ENCODE peak calls at places on chromosomes 1 and 21, in nine cellular contexts. R, P, D, O, Q, C, N, U and W are unnamed samples.

GRCh38 chr1:68979891-68980290 is 483.0 kb upstream of the DEPDC1 start:
- DNase-seq in C (no peak), Q (no peak), P (no peak), U (no peak), D (no peak), N (no peak), R (no peak), O (no peak), W (no peak)

GRCh38 chr21:45438391-45439145 is 33.6 kb downstream of the COL18A1 start:
- DNase-seq in R (no peak), P (no peak), D (no peak), N (no peak), Q (no peak), U (no peak), C (no peak), O (no peak), W (no peak)

GRCh38 chr1:77605246-77606026 is 77.0 kb downstream of the ZZZ3 start:
- DNase-seq in U (no peak), C (peak; percentile 60), D (peak; percentile 52), Q (peak; percentile 38), N (peak; percentile 62), R (no peak), O (no peak), P (peak; percentile 68), W (peak; percentile 95)

GRCh38 chr1:220784751-220785150 is 2.0 kb upstream of the MTARC1 start:
- DNase-seq in D (no peak), O (no peak), Q (no peak), R (no peak), P (no peak), C (no peak), N (no peak), U (no peak), W (no peak)

GRCh38 chr1:197695961-197696360 is 79.3 kb downstream of the DENND1B start:
- DNase-seq in P (no peak), O (no peak), D (no peak), U (no peak), C (no peak), N (no peak), R (no peak), Q (peak; percentile 57), W (peak; percentile 49)

GRCh38 chr1:4700801-4701200 is 46.4 kb downstream of the AJAP1 start:
- DNase-seq in Q (no peak), N (no peak), R (no peak), U (no peak), P (no peak), O (no peak), D (peak; percentile 96), C (no peak), W (no peak)

GRCh38 chr1:245091818-245092637 is 62.8 kb upstream of the KIF26B start:
- DNase-seq in N (no peak), P (peak; percentile 14), R (no peak), U (no peak), D (no peak), Q (peak; percentile 99), C (peak; percentile 48), O (no peak), W (peak; percentile 99)

GRCh38 chr1:239221656-239222055 is 164.7 kb upstream of the CHRM3 start:
- DNase-seq in U (no peak), N (no peak), C (no peak), D (no peak), R (no peak), P (no peak), O (no peak), Q (no peak), W (no peak)

GRCh38 chr1:101526813-101527212 is 290.0 kb downstream of the S1PR1 start:
- DNase-seq in C (no peak), O (no peak), R (no peak), P (no peak), N (no peak), Q (no peak), U (no peak), D (no peak), W (no peak)

GRCh38 chr1:245310605-245311531 is 156.1 kb downstream of the KIF26B start:
- DNase-seq in P (no peak), D (no peak), N (no peak), C (no peak), Q (no peak), R (peak; percentile 28), U (no peak), O (no peak), W (peak; percentile 57)

GRCh38 chr21:27807596-27807995 is 840.7 kb upstream of the ADAMTS5 start:
- DNase-seq in Q (peak; percentile 47), U (no peak), P (no peak), D (no peak), N (no peak), O (no peak), R (no peak), C (no peak), W (peak; percentile 24)

GRCh38 chr1:64864018-64864945 is 102.1 kb downstream of the JAK1 start:
- DNase-seq in N (peak; percentile 65), Q (no peak), R (no peak), U (no peak), C (peak; percentile 67), D (no peak), P (peak; percentile 63), O (peak; percentile 40), W (peak; percentile 47)

GRCh38 chr1:24201941-24202440 is 14.9 kb upstream of the IFNLR1 start:
- DNase-seq in O (peak; percentile 37), R (peak; percentile 89), C (peak; percentile 79), P (peak; percentile 60), N (peak; percentile 62), D (peak; percentile 77), U (peak; percentile 97), Q (peak; percentile 86), W (peak; percentile 92)

DNA sequence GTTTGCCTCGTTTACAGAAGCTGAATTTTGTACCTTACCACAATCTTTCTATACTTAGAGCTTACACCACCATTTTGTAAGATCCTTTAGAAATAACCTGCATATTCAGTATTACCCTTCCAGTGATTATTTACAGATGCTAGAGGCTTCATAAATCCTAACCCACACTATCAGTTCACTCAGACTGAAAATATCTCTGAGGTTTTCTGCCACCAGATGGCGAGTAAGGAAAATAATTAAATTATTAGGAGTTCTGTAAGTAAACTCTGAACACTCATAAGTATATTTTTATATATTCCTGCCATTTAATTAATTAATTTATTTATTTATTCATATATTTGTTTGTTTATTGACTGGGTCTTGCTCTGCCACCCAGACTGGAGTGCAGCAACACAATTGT is 1635.2 kb downstream of the PLA2G4A start:
- DNase-seq in O (no peak), P (no peak), C (no peak), Q (peak; percentile 23), R (peak; percentile 5), D (no peak), N (no peak), U (no peak), W (peak; percentile 21)
- TF ChIP-seq CTCF in O (no peak), P (no peak), C (no peak), Q (peak; percentile 15), R (no peak), D (no peak), N (no peak), U (no peak), W (peak; percentile 33)

DNA sequence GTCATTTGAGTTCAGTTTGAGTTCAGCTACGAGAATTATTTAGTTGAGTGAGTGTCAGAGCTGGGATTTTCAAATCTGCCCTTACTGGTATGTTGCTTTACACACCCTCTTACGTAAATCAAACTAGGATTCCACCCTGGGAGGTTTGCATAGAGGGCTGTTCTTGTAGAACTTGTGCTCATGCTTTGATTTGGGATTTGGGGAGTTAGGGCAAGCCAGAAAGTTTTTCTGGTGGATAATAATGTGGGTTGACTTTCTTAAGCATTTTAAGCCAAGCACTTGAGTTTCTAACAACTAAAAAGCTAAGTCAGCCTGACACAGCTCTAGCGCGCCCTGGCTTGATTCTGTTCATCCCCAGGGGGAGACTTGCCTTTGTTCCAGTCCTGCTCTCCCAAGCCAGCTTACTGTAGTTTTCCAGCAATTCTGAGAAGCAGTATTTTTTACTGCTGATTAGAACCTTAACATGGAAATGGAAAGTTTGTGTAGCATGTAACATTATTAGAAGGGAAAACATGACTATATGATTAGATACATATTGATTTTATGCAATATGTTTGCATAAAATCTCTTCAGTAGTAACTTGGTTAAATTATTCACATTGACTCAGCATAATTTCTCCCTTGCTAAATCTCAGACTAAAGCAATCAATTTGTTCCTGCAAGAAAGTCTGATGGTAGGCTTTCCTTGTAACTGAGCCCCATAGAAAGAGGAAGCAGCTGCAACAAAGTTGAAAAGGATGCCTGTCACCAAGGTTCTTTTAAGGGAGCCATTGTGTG is 11.1 kb upstream of the PGD start:
- DNase-seq in D (no peak), P (peak; percentile 44), C (peak; percentile 51), Q (peak; percentile 82), N (peak; percentile 50), R (peak; percentile 50), U (no peak), O (no peak), W (peak; percentile 69)
- H3K4me3 ChIP-seq in D (peak overlapping the region; percentile 19), P (peak overlapping the region; percentile 20), C (peak overlapping the region; percentile 14), Q (no peak overlapping the region), N (peak overlapping the region; percentile 25), R (no peak overlapping the region), U (peak overlapping the region; percentile 27), O (no peak overlapping the region), W (no peak overlapping the region)

DNA sequence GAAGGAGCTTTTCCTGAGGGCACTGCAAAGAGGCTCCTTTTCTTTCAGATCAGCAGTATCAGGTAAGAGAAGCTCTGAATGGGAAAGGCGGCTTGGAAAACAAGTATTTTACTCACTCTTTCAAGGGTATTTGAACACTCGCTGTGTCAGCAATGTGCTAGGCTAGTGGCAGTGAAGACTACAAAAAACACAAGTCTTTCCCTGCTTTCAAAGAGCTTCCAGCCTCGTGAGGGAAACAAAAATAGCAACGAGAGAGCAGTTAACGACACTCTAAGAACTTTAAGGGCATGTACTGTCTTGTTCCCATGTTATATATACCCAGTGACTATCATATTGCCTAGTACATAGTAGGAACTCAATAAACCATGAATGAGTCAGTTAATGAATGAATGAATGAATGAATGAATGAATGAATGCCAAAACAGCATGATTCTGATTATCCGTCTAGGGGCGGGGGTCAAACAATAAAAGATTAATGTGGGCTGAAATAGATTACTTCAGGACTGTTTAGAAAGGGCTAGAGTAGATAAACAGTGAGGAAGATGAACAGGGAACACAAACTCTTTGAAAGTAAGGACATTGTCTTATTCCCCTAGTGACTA is 14.2 kb upstream of the MCOLN3 start:
- DNase-seq in D (no peak), Q (no peak), C (no peak), O (no peak), U (no peak), P (no peak), N (no peak), R (no peak), W (no peak)
- TF ChIP-seq CTCF in D (no peak), Q (no peak), C (no peak), O (no peak), U (no peak), P (no peak), N (no peak), R (no peak), W (no peak)

GRCh38 chr1:1599030-1599916 is 662 bp downstream of the FNDC10 start:
- DNase-seq in Q (peak; percentile 37), U (no peak), P (no peak), N (no peak), R (peak; percentile 78), D (no peak), O (no peak), C (no peak), W (no peak)
- H3K4me3 ChIP-seq in Q (peak overlapping the region; percentile 39), U (peak overlapping the region; percentile 39), P (peak overlapping the region; percentile 42), N (peak overlapping the region; percentile 56), R (peak overlapping the region; percentile 52), D (peak overlapping the region; percentile 58), O (no peak overlapping the region), C (peak overlapping the region; percentile 31), W (peak overlapping the region; percentile 22)

DNA sequence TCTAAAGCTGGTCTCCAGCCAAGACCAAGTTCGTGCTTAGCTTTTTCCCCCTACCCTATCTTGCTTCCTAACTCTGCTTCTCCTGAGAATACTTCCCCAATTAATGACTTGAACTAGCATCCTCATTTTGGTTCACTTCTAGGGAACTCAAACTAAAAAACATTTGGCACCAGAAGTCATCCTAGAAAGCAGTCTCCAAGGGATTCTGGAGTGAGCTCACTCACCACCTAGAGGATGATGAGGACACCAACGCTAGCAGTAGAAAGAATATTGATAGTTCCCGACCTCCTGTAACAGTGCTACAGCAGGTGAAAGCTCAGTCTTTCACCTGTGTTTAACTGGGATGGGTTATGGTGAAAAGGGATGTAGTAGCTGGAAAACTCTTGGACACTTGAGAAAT is 4.7 kb upstream of the PSMB2 start:
- DNase-seq in U (no peak), Q (no peak), P (no peak), D (no peak), O (no peak), C (no peak), R (peak; percentile 60), N (no peak), W (peak; percentile 42)
- TF ChIP-seq CTCF in U (no peak), Q (peak; percentile 14), P (no peak), D (no peak), O (no peak), C (no peak), R (peak; percentile 46), N (no peak), W (peak; percentile 51)